ENCODE peak calls at places on chromosome 16, in five cellular contexts. One of them, this sample, is unnamed.

GRCh38 chr16:87392823-87393679 is 915 bp downstream of the MAP1LC3B start:
- DNase-seq in GM12878: no peak
- DNase-seq in A549: peak
- DNase-seq in K562: no peak
- DNase-seq in HepG2: no peak
- DNase-seq in this sample: no peak

GRCh38 chr16:56332464-56333079 is 92.8 kb downstream of the AMFR start:
- DNase-seq in HepG2: peak
- DNase-seq in GM12878: no peak
- DNase-seq in K562: peak
- DNase-seq in A549: peak
- DNase-seq in this sample: peak

GRCh38 chr16:84519855-84520254 is 15.4 kb upstream of the MEAK7 start:
- DNase-seq in GM12878: no peak
- DNase-seq in HepG2: no peak
- DNase-seq in A549: no peak
- DNase-seq in K562: no peak
- DNase-seq in this sample: no peak

GRCh38 chr16:20744922-20745440 is 3.4 kb upstream of the THUMPD1 start:
- DNase-seq in A549: no peak
- DNase-seq in GM12878: no peak
- DNase-seq in K562: no peak
- DNase-seq in HepG2: no peak
- DNase-seq in this sample: no peak

GRCh38 chr16:57341441-57342303 is 16.9 kb upstream of the CCL22 start:
- DNase-seq in GM12878: no peak
- DNase-seq in K562: no peak
- DNase-seq in A549: peak
- DNase-seq in HepG2: no peak
- DNase-seq in this sample: no peak

GRCh38 chr16:87066695-87067556 is 250.3 kb downstream of the C16orf95 start:
- DNase-seq in A549: no peak
- DNase-seq in K562: no peak
- DNase-seq in HepG2: no peak
- DNase-seq in GM12878: no peak
- DNase-seq in this sample: no peak

GRCh38 chr16:22353188-22353919 is 21.1 kb downstream of the CDR2 start:
- DNase-seq in A549: peak
- DNase-seq in K562: no peak
- DNase-seq in GM12878: peak
- DNase-seq in HepG2: peak
- DNase-seq in this sample: peak

GRCh38 chr16:81928975-81929374 is 82.3 kb downstream of the SDR42E1 start:
- DNase-seq in K562: peak
- DNase-seq in HepG2: no peak
- DNase-seq in A549: no peak
- DNase-seq in GM12878: no peak
- DNase-seq in this sample: no peak

GRCh38 chr16:50593410-50594139 is 45.4 kb downstream of the NKD1 start:
- DNase-seq in GM12878: no peak
- DNase-seq in K562: peak
- DNase-seq in A549: no peak
- DNase-seq in HepG2: no peak
- DNase-seq in this sample: peak

GRCh38 chr16:11619327-11619851 is 32.7 kb upstream of the LITAF start:
- DNase-seq in GM12878: peak
- DNase-seq in K562: no peak
- DNase-seq in HepG2: no peak
- DNase-seq in A549: no peak
- DNase-seq in this sample: no peak

GRCh38 chr16:29876578-29877249 is 13.7 kb upstream of the CDIPT start:
- DNase-seq in GM12878: no peak
- DNase-seq in K562: peak
- DNase-seq in HepG2: no peak
- DNase-seq in A549: no peak
- DNase-seq in this sample: peak

GRCh38 chr16:69566437-69567030 is 768 bp downstream of the NFAT5 start:
- DNase-seq in GM12878: no peak
- DNase-seq in HepG2: peak
- DNase-seq in A549: peak
- DNase-seq in K562: peak
- DNase-seq in this sample: no peak

GRCh38 chr16:21663889-21664647 is at the start of gene OTOA:
- DNase-seq in K562: peak
- DNase-seq in A549: no peak
- DNase-seq in HepG2: no peak
- DNase-seq in GM12878: no peak
- DNase-seq in this sample: peak

GRCh38 chr16:64365448-64365858 is 756.4 kb downstream of the CDH11 start:
- DNase-seq in K562: no peak
- DNase-seq in A549: no peak
- DNase-seq in GM12878: no peak
- DNase-seq in HepG2: no peak
- DNase-seq in this sample: no peak

GRCh38 chr16:55515110-55515509 is 6.2 kb downstream of the LPCAT2 start:
- DNase-seq in A549: no peak
- DNase-seq in HepG2: no peak
- DNase-seq in K562: no peak
- DNase-seq in GM12878: no peak
- DNase-seq in this sample: no peak

GRCh38 chr16:11743308-11744074 is 834 bp upstream of the TXNDC11 start:
- DNase-seq in GM12878: no peak
- DNase-seq in A549: peak
- DNase-seq in K562: no peak
- DNase-seq in HepG2: peak
- DNase-seq in this sample: no peak

GRCh38 chr16:84088695-84089395 is 27.9 kb downstream of the MBTPS1 start:
- DNase-seq in HepG2: peak
- DNase-seq in A549: peak
- DNase-seq in GM12878: peak
- DNase-seq in K562: no peak
- DNase-seq in this sample: no peak

GRCh38 chr16:11781773-11782172 is 15.3 kb downstream of the ZC3H7A start:
- DNase-seq in HepG2: no peak
- DNase-seq in A549: no peak
- DNase-seq in K562: no peak
- DNase-seq in GM12878: peak
- DNase-seq in this sample: no peak

GRCh38 chr16:14486520-14487303 is 143.3 kb downstream of the PARN start:
- DNase-seq in K562: peak
- DNase-seq in A549: peak
- DNase-seq in GM12878: no peak
- DNase-seq in HepG2: peak
- DNase-seq in this sample: no peak

GRCh38 chr16:35306915-35307314 is 1847.5 kb downstream of the TP53TG3F start:
- DNase-seq in K562: no peak
- DNase-seq in GM12878: no peak
- DNase-seq in HepG2: no peak
- DNase-seq in A549: no peak
- DNase-seq in this sample: no peak

GRCh38 chr16:79272141-79272577 is 328.4 kb downstream of the MAF start:
- DNase-seq in GM12878: no peak
- DNase-seq in A549: no peak
- DNase-seq in K562: no peak
- DNase-seq in HepG2: no peak
- DNase-seq in this sample: no peak

GRCh38 chr16:57863434-57864160 is 61.3 kb upstream of the KIFC3 start:
- DNase-seq in A549: peak
- DNase-seq in HepG2: peak
- DNase-seq in GM12878: no peak
- DNase-seq in K562: no peak
- DNase-seq in this sample: no peak

GRCh38 chr16:86046026-86046713 is 147.2 kb downstream of the IRF8 start:
- DNase-seq in HepG2: no peak
- DNase-seq in K562: no peak
- DNase-seq in A549: no peak
- DNase-seq in GM12878: no peak
- DNase-seq in this sample: no peak

GRCh38 chr16:86044881-86045600 is 146.1 kb downstream of the IRF8 start:
- DNase-seq in GM12878: no peak
- DNase-seq in HepG2: no peak
- DNase-seq in K562: peak
- DNase-seq in A549: no peak
- DNase-seq in this sample: no peak

GRCh38 chr16:86045601-86045971 is 146.6 kb downstream of the IRF8 start:
- DNase-seq in GM12878: no peak
- DNase-seq in K562: no peak
- DNase-seq in A549: no peak
- DNase-seq in HepG2: no peak
- DNase-seq in this sample: no peak

GRCh38 chr16:86042996-86043725 is 144.2 kb downstream of the IRF8 start:
- DNase-seq in GM12878: no peak
- DNase-seq in A549: no peak
- DNase-seq in K562: no peak
- DNase-seq in HepG2: no peak
- DNase-seq in this sample: no peak

GRCh38 chr16:86044241-86044671 is 145.3 kb downstream of the IRF8 start:
- DNase-seq in HepG2: peak
- DNase-seq in GM12878: no peak
- DNase-seq in K562: peak
- DNase-seq in A549: peak
- DNase-seq in this sample: peak
- TF ChIP-seq KDM1A in HepG2: no peak
- TF ChIP-seq KDM1A in GM12878: no peak
- TF ChIP-seq KDM1A in K562: no peak
- TF ChIP-seq KDM1A in A549: no peak
- TF ChIP-seq KDM1A in this sample: no peak

GRCh38 chr16:49377196-49377755 is 3.7 kb downstream of the C16orf78 start:
- DNase-seq in GM12878: no peak
- DNase-seq in HepG2: no peak
- DNase-seq in A549: no peak
- DNase-seq in K562: no peak
- DNase-seq in this sample: peak

GRCh38 chr16:49378238-49378637 is 4.6 kb downstream of the C16orf78 start:
- DNase-seq in HepG2: no peak
- DNase-seq in A549: no peak
- DNase-seq in K562: no peak
- DNase-seq in GM12878: no peak
- DNase-seq in this sample: no peak

GRCh38 chr16:49378816-49379215 is 5.2 kb downstream of the C16orf78 start:
- DNase-seq in K562: no peak
- DNase-seq in A549: no peak
- DNase-seq in HepG2: no peak
- DNase-seq in GM12878: no peak
- DNase-seq in this sample: no peak

DNA sequence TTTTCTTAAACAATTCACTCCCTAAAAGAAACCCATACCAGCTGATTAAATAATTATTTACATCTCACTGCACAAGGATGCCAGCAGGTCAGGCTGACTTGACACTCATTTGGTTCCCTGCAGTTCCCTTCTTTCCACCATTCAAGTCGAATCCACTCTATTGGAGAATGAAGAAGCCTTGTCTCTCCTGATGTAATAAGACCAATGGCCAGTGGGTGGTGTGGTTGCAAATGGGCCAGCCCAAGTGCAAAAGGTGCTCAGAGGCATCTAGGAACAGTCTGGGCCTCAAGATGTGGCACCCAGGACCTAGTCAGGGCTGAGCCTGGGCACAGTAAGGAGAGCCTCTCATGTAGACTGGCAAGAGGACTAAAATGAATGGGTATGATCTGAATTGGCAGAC is 9.3 kb downstream of the C16orf78 start:
- DNase-seq in A549: peak
- DNase-seq in HepG2: peak
- DNase-seq in GM12878: no peak
- DNase-seq in K562: no peak
- DNase-seq in this sample: no peak
- TF ChIP-seq CHD2 in A549: no peak
- TF ChIP-seq CHD2 in HepG2: no peak
- TF ChIP-seq CHD2 in GM12878: no peak
- TF ChIP-seq CHD2 in K562: no peak
- TF ChIP-seq CHD2 in this sample: no peak

GRCh38 chr16:1173778-1174451 is 21.0 kb downstream of the CACNA1H start:
- DNase-seq in HepG2: no peak
- DNase-seq in A549: no peak
- DNase-seq in K562: no peak
- DNase-seq in GM12878: no peak
- DNase-seq in this sample: no peak

GRCh38 chr16:1176280-1176897 is 23.5 kb downstream of the CACNA1H start:
- DNase-seq in A549: no peak
- DNase-seq in K562: no peak
- DNase-seq in GM12878: no peak
- DNase-seq in HepG2: no peak
- DNase-seq in this sample: no peak

GRCh38 chr16:1177053-1177452 is 24.1 kb downstream of the CACNA1H start:
- DNase-seq in A549: no peak
- DNase-seq in HepG2: no peak
- DNase-seq in GM12878: no peak
- DNase-seq in K562: no peak
- DNase-seq in this sample: no peak

GRCh38 chr16:1174477-1175357 is 21.8 kb downstream of the CACNA1H start:
- DNase-seq in A549: no peak
- DNase-seq in GM12878: no peak
- DNase-seq in HepG2: peak
- DNase-seq in K562: no peak
- DNase-seq in this sample: no peak

GRCh38 chr16:1175566-1176279 is 22.8 kb downstream of the CACNA1H start:
- DNase-seq in A549: no peak
- DNase-seq in K562: no peak
- DNase-seq in GM12878: no peak
- DNase-seq in HepG2: peak
- DNase-seq in this sample: no peak
- TF ChIP-seq KDM1A in A549: no peak
- TF ChIP-seq KDM1A in K562: no peak
- TF ChIP-seq KDM1A in GM12878: no peak
- TF ChIP-seq KDM1A in HepG2: no peak
- TF ChIP-seq KDM1A in this sample: no peak

GRCh38 chr16:16994831-16995230 is 475.9 kb downstream of the XYLT1 start:
- DNase-seq in HepG2: no peak
- DNase-seq in A549: no peak
- DNase-seq in K562: no peak
- DNase-seq in GM12878: no peak
- DNase-seq in this sample: no peak

GRCh38 chr16:17001471-17001870 is 469.3 kb downstream of the XYLT1 start:
- DNase-seq in A549: no peak
- DNase-seq in HepG2: no peak
- DNase-seq in K562: no peak
- DNase-seq in GM12878: no peak
- DNase-seq in this sample: no peak

GRCh38 chr16:16992986-16993783 is 477.6 kb downstream of the XYLT1 start:
- DNase-seq in K562: no peak
- DNase-seq in GM12878: peak
- DNase-seq in HepG2: no peak
- DNase-seq in A549: no peak
- DNase-seq in this sample: no peak

GRCh38 chr16:16997349-16997748 is 473.4 kb downstream of the XYLT1 start:
- DNase-seq in HepG2: no peak
- DNase-seq in K562: no peak
- DNase-seq in A549: no peak
- DNase-seq in GM12878: no peak
- DNase-seq in this sample: no peak

DNA sequence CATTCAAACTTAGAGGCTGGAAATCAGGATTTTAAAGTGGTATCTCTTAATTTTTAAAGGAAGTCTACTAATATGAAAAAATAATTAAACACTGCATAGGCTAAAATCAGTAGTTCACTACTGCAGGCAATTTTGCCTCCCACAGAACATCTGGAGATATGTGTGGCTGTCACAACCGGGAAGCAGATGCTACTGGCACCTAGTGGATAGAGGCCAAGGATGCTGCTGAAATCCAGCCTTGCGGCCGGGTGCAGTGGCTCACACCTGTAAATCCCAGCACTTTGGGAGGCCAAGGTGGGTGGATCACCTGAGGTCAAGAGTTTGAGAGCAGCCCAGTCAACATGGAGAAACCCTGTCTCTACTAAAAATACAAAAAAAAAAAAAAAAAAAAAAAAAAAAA is 473.9 kb downstream of the XYLT1 start:
- DNase-seq in HepG2: no peak
- DNase-seq in A549: no peak
- DNase-seq in K562: no peak
- DNase-seq in GM12878: no peak
- DNase-seq in this sample: no peak
- TF ChIP-seq CHD2 in HepG2: no peak
- TF ChIP-seq CHD2 in A549: no peak
- TF ChIP-seq CHD2 in K562: no peak
- TF ChIP-seq CHD2 in GM12878: no peak
- TF ChIP-seq CHD2 in this sample: no peak

This sample was measured in H1.